ENCODE peak calls at places on chromosomes 13 and 19, in four cellular contexts. Q is keratinocyte, L is DND-41, P is fibroblast of mammary gland. H is an unnamed sample.
A peak's percentile ranks its signal among the peaks of the same experiment; 100 is the strongest.

GRCh38 chr19:3094638-3095374 is 644 bp downstream of the GNA11 start:
- DNase-seq in Q (no peak), L (peak; percentile 48), P (peak; percentile 17), H (peak; percentile 27)

GRCh38 chr13:67064920-67065319 is 165.2 kb downstream of the PCDH9 start:
- DNase-seq in Q (no peak), L (no peak), P (no peak), H (no peak)

GRCh38 chr19:10566658-10567410 is 1.0 kb upstream of the KRI1 start:
- DNase-seq in Q (no peak), L (peak; percentile 59), P (no peak), H (no peak)

GRCh38 chr13:98565726-98566577 is 11.0 kb downstream of the STK24 start:
- DNase-seq in Q (no peak), L (no peak), P (no peak), H (peak; percentile 38)

GRCh38 chr13:114101325-114101821 is 31.1 kb downstream of the RASA3 start:
- DNase-seq in Q (no peak), L (no peak), P (no peak), H (no peak)

GRCh38 chr13:43815204-43815603 is 28.4 kb upstream of the ENOX1 start:
- DNase-seq in Q (no peak), L (no peak), P (peak; percentile 29), H (peak; percentile 87)

GRCh38 chr13:76385606-76386005 is 500.6 kb downstream of the KCTD12 start:
- DNase-seq in Q (no peak), L (no peak), P (peak; percentile 30), H (no peak)

GRCh38 chr13:99353836-99354235 is 46.6 kb upstream of the GPR183 start:
- DNase-seq in Q (no peak), L (no peak), P (no peak), H (peak; percentile 50)

GRCh38 chr13:51785592-51786424 is 18.2 kb downstream of the DHRS12 start:
- DNase-seq in Q (no peak), L (no peak), P (peak; percentile 75), H (peak; percentile 76)

GRCh38 chr13:30615851-30616311 is 1.8 kb upstream of the USPL1 start:
- DNase-seq in Q (no peak), L (no peak), P (peak; percentile 65), H (peak; percentile 70)

GRCh38 chr19:16861875-16862274 is 26.9 kb upstream of the F2RL3 start:
- DNase-seq in Q (no peak), L (no peak), P (no peak), H (no peak)

GRCh38 chr19:7078007-7078406 is 8.5 kb downstream of the ZNF557 start:
- DNase-seq in Q (no peak), L (no peak), P (no peak), H (no peak)

GRCh38 chr19:7088999-7089398 is 19.5 kb downstream of the ZNF557 start:
- DNase-seq in Q (no peak), L (peak; percentile 27), P (no peak), H (no peak)

GRCh38 chr19:7083076-7083956 is 13.8 kb downstream of the ZNF557 start:
- DNase-seq in Q (no peak), L (no peak), P (peak; percentile 56), H (peak; percentile 37)
- H3K4me3 ChIP-seq in Q (no peak overlapping the region), L (peak overlapping the region; percentile 10), P (no peak overlapping the region), H (no peak overlapping the region)

GRCh38 chr19:48433337-48433736 is 12.4 kb upstream of the GRWD1 start:
- DNase-seq in Q (no peak), L (no peak), P (no peak), H (no peak)
- TF ChIP-seq CTCF in Q (no peak), L (no peak), P (no peak), H (no peak)

GRCh38 chr13:103395140-103395539 is 328.9 kb upstream of the SLC10A2 start:
- DNase-seq in Q (no peak), L (no peak), P (no peak), H (no peak)
- H3K4me3 ChIP-seq in Q (no peak overlapping the region), L (no peak overlapping the region), P (no peak overlapping the region), H (no peak overlapping the region)

DNA sequence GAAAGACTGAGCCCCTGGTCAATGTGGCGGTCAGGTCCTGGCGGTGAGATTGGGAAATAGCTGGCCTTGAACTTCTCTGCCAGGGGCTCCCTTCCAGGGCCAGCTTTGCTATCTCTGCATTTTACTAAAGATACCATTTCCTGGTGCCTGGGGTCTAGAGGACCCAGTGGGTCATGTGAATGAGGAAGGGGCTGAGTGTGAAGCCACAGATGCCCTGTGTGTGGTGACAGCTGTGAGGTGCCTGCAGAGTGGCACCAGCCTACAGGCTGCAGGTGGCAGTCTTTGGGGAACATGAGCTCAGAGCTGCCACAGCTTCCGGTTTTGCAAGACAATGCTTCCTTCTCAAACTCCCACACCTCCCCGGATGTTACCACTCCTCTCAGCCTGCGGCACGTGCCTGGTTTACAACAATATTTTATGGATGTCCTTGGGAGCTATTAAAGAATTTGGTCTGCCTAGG is 5.2 kb upstream of the MLNR start:
- DNase-seq in Q (no peak), L (peak; percentile 93), P (no peak), H (peak; percentile 30)
- TF ChIP-seq CTCF in Q (peak; percentile 31), L (peak; percentile 85), P (no peak), H (no peak)

GRCh38 chr19:14150770-14151661 is 14.6 kb upstream of the ASF1B start:
- DNase-seq in Q (no peak), L (no peak), P (no peak), H (no peak)

GRCh38 chr19:14147797-14148605 is 11.6 kb upstream of the ASF1B start:
- DNase-seq in Q (no peak), L (no peak), P (peak; percentile 59), H (peak; percentile 57)

GRCh38 chr19:14149011-14149410 is 12.6 kb upstream of the ASF1B start:
- DNase-seq in Q (no peak), L (no peak), P (no peak), H (no peak)

GRCh38 chr19:14149509-14149994 is 13.2 kb upstream of the ASF1B start:
- DNase-seq in Q (no peak), L (peak; percentile 31), P (peak; percentile 24), H (peak; percentile 37)

DNA sequence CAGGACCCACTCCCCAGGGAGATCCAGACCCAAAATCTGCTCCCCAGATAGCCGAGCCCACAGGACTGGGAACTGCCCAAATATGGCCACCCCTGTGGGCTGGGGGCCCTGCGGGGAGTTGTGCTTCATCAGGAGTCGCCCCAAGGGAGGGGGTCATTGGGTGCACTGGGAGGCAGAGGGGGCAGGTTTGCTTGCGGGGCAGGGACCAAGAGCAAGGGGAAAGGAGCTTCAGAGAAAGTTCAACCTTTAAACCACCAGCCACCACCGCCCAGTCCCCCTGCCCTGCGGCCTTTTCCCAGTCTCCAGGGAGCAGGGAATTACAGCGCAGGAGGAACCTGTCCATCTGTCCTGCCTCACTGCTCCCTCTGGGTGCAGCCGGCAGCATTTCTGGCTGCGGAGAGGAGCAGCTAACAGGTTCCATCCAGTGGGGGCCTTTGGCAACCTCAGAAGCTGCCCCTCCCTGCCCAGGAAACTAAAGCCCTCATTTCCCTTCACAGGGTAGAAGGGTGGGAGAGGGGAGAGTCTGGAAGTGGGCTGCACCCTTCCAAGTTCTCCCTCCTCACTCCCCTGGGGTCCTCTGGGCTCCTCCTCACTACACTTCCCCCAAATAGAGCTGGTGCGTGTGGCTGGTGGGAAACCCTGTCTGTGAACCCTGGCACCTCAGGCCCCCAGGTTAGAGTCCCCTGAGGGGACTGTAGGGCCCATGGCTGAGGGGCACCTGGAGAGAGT is 13.8 kb upstream of the ASF1B start:
- DNase-seq in Q (no peak), L (no peak), P (no peak), H (no peak)
- H3K4me3 ChIP-seq in Q (no peak overlapping the region), L (no peak overlapping the region), P (no peak overlapping the region), H (no peak overlapping the region)

GRCh38 chr13:71979616-71980015 is 112.6 kb upstream of the DACH1 start:
- DNase-seq in Q (no peak), L (no peak), P (no peak), H (no peak)
- TF ChIP-seq CTCF in Q (peak; percentile 32), L (peak; percentile 26), P (no peak), H (peak; percentile 22)

GRCh38 chr19:36256853-36257511 is 42.1 kb downstream of the ZNF146 start:
- DNase-seq in Q (no peak), L (no peak), P (no peak), H (no peak)

GRCh38 chr19:36259211-36259610 is 44.3 kb downstream of the ZNF146 start:
- DNase-seq in Q (no peak), L (no peak), P (no peak), H (no peak)

GRCh38 chr19:36257512-36257876 is 42.6 kb downstream of the ZNF146 start:
- DNase-seq in Q (no peak), L (no peak), P (no peak), H (no peak)

GRCh38 chr19:36256064-36256463 is 41.2 kb downstream of the ZNF146 start:
- DNase-seq in Q (no peak), L (no peak), P (no peak), H (no peak)

GRCh38 chr19:36258028-36258875 is 43.3 kb downstream of the ZNF146 start:
- DNase-seq in Q (no peak), L (no peak), P (no peak), H (no peak)
- H3K4me3 ChIP-seq in Q (no peak overlapping the region), L (no peak overlapping the region), P (peak overlapping the region; percentile 42), H (no peak overlapping the region)

GRCh38 chr19:18522124-18522861 is 423 bp upstream of the ELL start:
- DNase-seq in Q (peak; percentile 99), L (peak; percentile 100), P (peak; percentile 100), H (peak; percentile 100)
- TF ChIP-seq CTCF in Q (no peak), L (peak; percentile 32), P (no peak), H (peak; percentile 12)

GRCh38 chr19:47232422-47233211 is 1.6 kb upstream of the BBC3 start:
- DNase-seq in Q (peak; percentile 92), L (no peak), P (peak; percentile 86), H (peak; percentile 76)
- H3K4me3 ChIP-seq in Q (peak overlapping the region; percentile 41), L (no peak overlapping the region), P (peak overlapping the region; percentile 68), H (peak overlapping the region; percentile 56)

H was measured in fibroblast of villous mesenchyme.